ENCODE peak calls at places on chromosomes 13 and 19, in ten cellular contexts. I is effector memory CD4-positive, alpha-beta T cell; D is mammary epithelial cell; E is A549; Q is HAP-1; S is CD8-positive, alpha-beta memory T cell; C is stomach; V is GM23338; W is psoas muscle; B is Peyer's patch. A is an unnamed sample.

GRCh38 chr19:6239871-6240676 is 39.7 kb downstream of the MLLT1 start:
- DNase-seq in I (no peak), D (no peak), E (no peak), Q (no peak), S (no peak), C (no peak), V (peak; percentile 34), W (no peak), B (no peak), A (no peak)

GRCh38 chr19:4023600-4024398 is 16.3 kb downstream of the PIAS4 start:
- DNase-seq in I (no peak), D (no peak), E (no peak), Q (no peak), S (no peak), C (no peak), V (no peak), W (no peak), B (no peak), A (no peak)

GRCh38 chr13:40233731-40234195 is 432.7 kb downstream of the FOXO1 start:
- DNase-seq in I (no peak), D (peak; percentile 75), E (no peak), Q (no peak), S (no peak), C (no peak), V (no peak), W (peak; percentile 58), B (no peak), A (no peak)

GRCh38 chr13:40344270-40345148 is 321.9 kb downstream of the FOXO1 start:
- DNase-seq in I (no peak), D (no peak), E (peak; percentile 3), Q (no peak), S (no peak), C (no peak), V (no peak), W (peak; percentile 50), B (peak; percentile 53), A (no peak)

GRCh38 chr19:8302357-8302691 is 5.8 kb downstream of the CD320 start:
- DNase-seq in I (no peak), D (no peak), E (no peak), Q (peak; percentile 7), S (no peak), C (peak; percentile 27), V (no peak), W (peak; percentile 50), B (peak; percentile 51), A (no peak)

GRCh38 chr13:32309812-32310706 is 5.1 kb downstream of the ZAR1L start:
- DNase-seq in I (no peak), D (peak; percentile 37), E (peak; percentile 49), Q (peak; percentile 32), S (no peak), C (no peak), V (peak; percentile 74), W (no peak), B (no peak), A (no peak)

GRCh38 chr13:95955255-95955654 is 97.9 kb downstream of the UGGT2 start:
- DNase-seq in I (no peak), D (no peak), E (no peak), Q (no peak), S (no peak), C (no peak), V (no peak), W (no peak), B (no peak), A (no peak)

GRCh38 chr13:46736568-46736967 is 60.4 kb downstream of the ESD start:
- DNase-seq in I (no peak), D (no peak), E (no peak), Q (no peak), S (no peak), C (no peak), V (no peak), W (no peak), B (no peak), A (no peak)

GRCh38 chr19:38210458-38210987 is 13.5 kb downstream of the DPF1 start:
- DNase-seq in I (no peak), D (no peak), E (no peak), Q (peak; percentile 77), S (no peak), C (no peak), V (peak; percentile 97), W (peak; percentile 56), B (no peak), A (no peak)

GRCh38 chr13:92379371-92379770 is 847.2 kb upstream of the GPC6 start:
- DNase-seq in I (no peak), D (no peak), E (no peak), Q (no peak), S (no peak), C (no peak), V (no peak), W (no peak), B (no peak), A (no peak)

GRCh38 chr13:40539954-40540706 is 126.3 kb downstream of the FOXO1 start:
- DNase-seq in I (no peak), D (peak; percentile 53), E (peak; percentile 89), Q (peak; percentile 64), S (no peak), C (no peak), V (peak; percentile 83), W (no peak), B (no peak), A (no peak)

GRCh38 chr13:35093356-35093755 is 151.3 kb downstream of the NBEA start:
- DNase-seq in I (no peak), D (no peak), E (no peak), Q (no peak), S (no peak), C (no peak), V (no peak), W (no peak), B (no peak), A (no peak)

GRCh38 chr13:35086667-35087066 is 144.6 kb downstream of the NBEA start:
- DNase-seq in I (no peak), D (peak; percentile 37), E (no peak), Q (no peak), S (no peak), C (no peak), V (no peak), W (no peak), B (no peak), A (no peak)

GRCh38 chr13:35092751-35093150 is 150.7 kb downstream of the NBEA start:
- DNase-seq in I (no peak), D (no peak), E (no peak), Q (peak; percentile 10), S (no peak), C (no peak), V (no peak), W (no peak), B (no peak), A (no peak)

DNA sequence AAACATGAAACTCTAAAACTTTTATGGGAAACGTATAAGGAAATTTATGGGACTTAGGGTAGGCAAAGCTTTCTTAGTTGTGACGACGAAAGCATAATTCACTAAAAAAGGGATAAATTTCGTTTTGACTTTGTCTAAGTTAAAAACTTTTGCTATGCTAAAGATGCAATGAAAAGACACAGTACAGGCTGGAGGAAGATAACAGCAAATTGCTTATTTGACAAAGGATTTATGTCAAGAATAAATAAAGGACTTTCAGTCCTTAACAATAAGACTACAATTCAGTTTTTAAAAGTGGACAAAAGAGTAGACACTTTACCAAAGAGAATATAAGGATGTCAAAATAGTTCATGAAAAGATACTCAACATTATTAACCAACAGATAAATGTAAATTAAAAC is 150.2 kb downstream of the NBEA start:
- DNase-seq in I (no peak), D (no peak), E (no peak), Q (no peak), S (no peak), C (no peak), V (no peak), W (no peak), B (no peak), A (no peak)
- H3K4me1 ChIP-seq in I (no peaks in the 10 kb centered on the region), D (no peaks in the 10 kb centered on the region), E (no peaks in the 10 kb centered on the region), Q (peaks cover 36% of the 10 kb centered on the region), S (no peaks in the 10 kb centered on the region), C (no peaks in the 10 kb centered on the region), V (no peaks in the 10 kb centered on the region), W (no peaks in the 10 kb centered on the region), B (no peaks in the 10 kb centered on the region), A (no peaks in the 10 kb centered on the region)

DNA sequence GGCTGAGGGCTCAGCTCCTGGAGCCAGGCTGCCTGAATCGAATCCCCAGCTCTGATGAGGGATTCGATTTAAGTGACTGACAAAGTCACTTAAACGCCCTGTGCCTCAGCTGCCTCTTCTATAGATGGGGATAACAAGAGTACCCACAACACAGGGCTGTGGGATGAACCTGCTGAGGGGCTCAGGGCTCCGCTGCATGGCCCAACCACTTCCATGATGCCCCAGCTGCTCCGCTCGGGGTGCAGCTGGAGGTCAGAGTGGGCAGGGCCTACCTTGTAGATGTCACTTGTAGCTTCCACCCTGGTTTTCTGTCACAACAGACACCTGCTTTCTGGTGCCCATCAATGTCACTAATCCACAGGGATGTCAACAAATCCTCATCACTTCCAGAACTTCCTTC is 39.2 kb downstream of the STK24 start:
- DNase-seq in I (no peak), D (no peak), E (no peak), Q (no peak), S (no peak), C (no peak), V (no peak), W (no peak), B (peak; percentile 34), A (no peak)
- H3K4me1 ChIP-seq in I (peaks cover 62% of the 10 kb centered on the region), D (peaks cover 25% of the 10 kb centered on the region), E (peaks cover 20% of the 10 kb centered on the region), Q (no peaks in the 10 kb centered on the region), S (peaks cover 89% of the 10 kb centered on the region), C (peaks cover 97% of the 10 kb centered on the region), V (peaks cover 41% of the 10 kb centered on the region), W (peaks cover 61% of the 10 kb centered on the region), B (peaks cover 79% of the 10 kb centered on the region), A (peaks cover 24% of the 10 kb centered on the region)

GRCh38 chr13:97307882-97308624 is 85.9 kb downstream of the MBNL2 start:
- DNase-seq in I (no peak), D (peak; percentile 86), E (peak; percentile 70), Q (peak; percentile 93), S (no peak), C (no peak), V (peak; percentile 38), W (no peak), B (no peak), A (no peak)

GRCh38 chr13:97307096-97307495 is 85.0 kb downstream of the MBNL2 start:
- DNase-seq in I (no peak), D (no peak), E (no peak), Q (no peak), S (no peak), C (no peak), V (no peak), W (no peak), B (no peak), A (no peak)

GRCh38 chr13:97306646-97307045 is 84.5 kb downstream of the MBNL2 start:
- DNase-seq in I (no peak), D (no peak), E (peak; percentile 27), Q (no peak), S (no peak), C (no peak), V (no peak), W (no peak), B (no peak), A (no peak)

GRCh38 chr13:97308735-97309429 is 86.7 kb downstream of the MBNL2 start:
- DNase-seq in I (no peak), D (peak; percentile 47), E (peak; percentile 30), Q (no peak), S (no peak), C (no peak), V (no peak), W (no peak), B (no peak), A (no peak)

GRCh38 chr13:97307544-97307881 is 85.4 kb downstream of the MBNL2 start:
- DNase-seq in I (no peak), D (no peak), E (no peak), Q (no peak), S (no peak), C (no peak), V (no peak), W (no peak), B (no peak), A (no peak)
- H3K4me1 ChIP-seq in I (peaks cover 2% of the 10 kb centered on the region), D (peaks cover 46% of the 10 kb centered on the region), E (peaks cover 62% of the 10 kb centered on the region), Q (peaks cover 23% of the 10 kb centered on the region), S (peaks cover under 1% of the 10 kb centered on the region), C (peaks cover 58% of the 10 kb centered on the region), V (peaks cover 3% of the 10 kb centered on the region), W (peaks cover 57% of the 10 kb centered on the region), B (peaks cover 9% of the 10 kb centered on the region), A (peaks cover 56% of the 10 kb centered on the region)

GRCh38 chr19:1880611-1881392 is 4.5 kb downstream of the ABHD17A start:
- DNase-seq in I (no peak), D (no peak), E (no peak), Q (no peak), S (no peak), C (no peak), V (no peak), W (no peak), B (no peak), A (no peak)
- H3K4me1 ChIP-seq in I (peaks cover 42% of the 10 kb centered on the region), D (peaks cover 26% of the 10 kb centered on the region), E (peaks cover 10% of the 10 kb centered on the region), Q (peaks cover 12% of the 10 kb centered on the region), S (peaks cover 37% of the 10 kb centered on the region), C (peaks cover 62% of the 10 kb centered on the region), V (peaks cover 16% of the 10 kb centered on the region), W (peaks cover 34% of the 10 kb centered on the region), B (peaks cover 53% of the 10 kb centered on the region), A (peaks cover 36% of the 10 kb centered on the region)